ENCODE peak calls at places on chromosomes 7 and 10, in seven cellular contexts. One of them, this sample, is unnamed.

GRCh38 chr7:159027803-159028455 is 116.7 kb downstream of the VIPR2 start:
- DNase-seq in CD8-positive, alpha-beta memory T cell: no peak
- DNase-seq in left ventricle myocardium inferior: no peak
- DNase-seq in upper lobe of left lung: peak
- DNase-seq in right atrium auricular region: peak
- DNase-seq in dorsolateral prefrontal cortex: no peak
- DNase-seq in cardiac muscle cell: no peak
- DNase-seq in this sample: no peak

GRCh38 chr10:7399533-7399932 is 11.3 kb downstream of the SFMBT2 start:
- DNase-seq in upper lobe of left lung: no peak
- DNase-seq in CD8-positive, alpha-beta memory T cell: no peak
- DNase-seq in right atrium auricular region: no peak
- DNase-seq in cardiac muscle cell: no peak
- DNase-seq in left ventricle myocardium inferior: no peak
- DNase-seq in dorsolateral prefrontal cortex: no peak
- DNase-seq in this sample: no peak

GRCh38 chr10:110563132-110563531 is 4.4 kb upstream of the SMC3 start:
- DNase-seq in left ventricle myocardium inferior: no peak
- DNase-seq in CD8-positive, alpha-beta memory T cell: no peak
- DNase-seq in upper lobe of left lung: no peak
- DNase-seq in right atrium auricular region: no peak
- DNase-seq in cardiac muscle cell: no peak
- DNase-seq in dorsolateral prefrontal cortex: no peak
- DNase-seq in this sample: no peak

GRCh38 chr10:70765794-70766594 is 19.2 kb downstream of the TBATA start:
- DNase-seq in right atrium auricular region: no peak
- DNase-seq in upper lobe of left lung: peak
- DNase-seq in cardiac muscle cell: no peak
- DNase-seq in left ventricle myocardium inferior: no peak
- DNase-seq in CD8-positive, alpha-beta memory T cell: no peak
- DNase-seq in dorsolateral prefrontal cortex: no peak
- DNase-seq in this sample: no peak

GRCh38 chr10:60382946-60383681 is 6.6 kb downstream of the ANK3 start:
- DNase-seq in CD8-positive, alpha-beta memory T cell: no peak
- DNase-seq in right atrium auricular region: no peak
- DNase-seq in dorsolateral prefrontal cortex: no peak
- DNase-seq in cardiac muscle cell: no peak
- DNase-seq in left ventricle myocardium inferior: no peak
- DNase-seq in upper lobe of left lung: no peak
- DNase-seq in this sample: no peak

GRCh38 chr7:2629740-2630681 is 1.8 kb upstream of the TTYH3 start:
- DNase-seq in CD8-positive, alpha-beta memory T cell: no peak
- DNase-seq in cardiac muscle cell: no peak
- DNase-seq in left ventricle myocardium inferior: no peak
- DNase-seq in upper lobe of left lung: no peak
- DNase-seq in dorsolateral prefrontal cortex: no peak
- DNase-seq in right atrium auricular region: no peak
- DNase-seq in this sample: no peak

GRCh38 chr10:124632064-124632531 is 112.1 kb downstream of the FAM53B start:
- DNase-seq in left ventricle myocardium inferior: peak
- DNase-seq in dorsolateral prefrontal cortex: peak
- DNase-seq in CD8-positive, alpha-beta memory T cell: peak
- DNase-seq in cardiac muscle cell: peak
- DNase-seq in upper lobe of left lung: peak
- DNase-seq in right atrium auricular region: peak
- DNase-seq in this sample: peak

GRCh38 chr7:80929619-80930018 is 10.8 kb upstream of the SEMA3C start:
- DNase-seq in right atrium auricular region: no peak
- DNase-seq in CD8-positive, alpha-beta memory T cell: no peak
- DNase-seq in upper lobe of left lung: no peak
- DNase-seq in cardiac muscle cell: no peak
- DNase-seq in dorsolateral prefrontal cortex: no peak
- DNase-seq in left ventricle myocardium inferior: no peak
- DNase-seq in this sample: no peak

GRCh38 chr7:94449151-94449725 is 54.5 kb downstream of the COL1A2 start:
- DNase-seq in CD8-positive, alpha-beta memory T cell: no peak
- DNase-seq in right atrium auricular region: no peak
- DNase-seq in dorsolateral prefrontal cortex: no peak
- DNase-seq in left ventricle myocardium inferior: no peak
- DNase-seq in cardiac muscle cell: peak
- DNase-seq in upper lobe of left lung: no peak
- DNase-seq in this sample: no peak

GRCh38 chr7:84040365-84040764 is 154.2 kb downstream of the SEMA3A start:
- DNase-seq in right atrium auricular region: no peak
- DNase-seq in left ventricle myocardium inferior: no peak
- DNase-seq in upper lobe of left lung: no peak
- DNase-seq in dorsolateral prefrontal cortex: peak
- DNase-seq in CD8-positive, alpha-beta memory T cell: no peak
- DNase-seq in cardiac muscle cell: no peak
- DNase-seq in this sample: no peak

GRCh38 chr10:52213511-52213831 is 100.6 kb upstream of the DKK1 start:
- DNase-seq in right atrium auricular region: no peak
- DNase-seq in CD8-positive, alpha-beta memory T cell: no peak
- DNase-seq in cardiac muscle cell: peak
- DNase-seq in left ventricle myocardium inferior: no peak
- DNase-seq in upper lobe of left lung: no peak
- DNase-seq in dorsolateral prefrontal cortex: no peak
- DNase-seq in this sample: no peak

GRCh38 chr10:117364121-117364960 is 10.9 kb downstream of the PDZD8 start:
- DNase-seq in right atrium auricular region: no peak
- DNase-seq in dorsolateral prefrontal cortex: no peak
- DNase-seq in left ventricle myocardium inferior: no peak
- DNase-seq in upper lobe of left lung: no peak
- DNase-seq in CD8-positive, alpha-beta memory T cell: no peak
- DNase-seq in cardiac muscle cell: no peak
- DNase-seq in this sample: no peak

GRCh38 chr10:118568327-118568848 is 27.1 kb downstream of the PRLHR start:
- DNase-seq in cardiac muscle cell: peak
- DNase-seq in upper lobe of left lung: no peak
- DNase-seq in dorsolateral prefrontal cortex: no peak
- DNase-seq in right atrium auricular region: peak
- DNase-seq in CD8-positive, alpha-beta memory T cell: peak
- DNase-seq in left ventricle myocardium inferior: no peak
- DNase-seq in this sample: no peak

GRCh38 chr7:127759945-127760421 is 108.0 kb downstream of the SND1 start:
- DNase-seq in cardiac muscle cell: no peak
- DNase-seq in upper lobe of left lung: no peak
- DNase-seq in right atrium auricular region: no peak
- DNase-seq in CD8-positive, alpha-beta memory T cell: no peak
- DNase-seq in dorsolateral prefrontal cortex: no peak
- DNase-seq in left ventricle myocardium inferior: no peak
- DNase-seq in this sample: no peak

GRCh38 chr10:11689945-11690736 is 52.0 kb upstream of the ECHDC3 start:
- DNase-seq in dorsolateral prefrontal cortex: no peak
- DNase-seq in upper lobe of left lung: no peak
- DNase-seq in right atrium auricular region: no peak
- DNase-seq in CD8-positive, alpha-beta memory T cell: no peak
- DNase-seq in cardiac muscle cell: no peak
- DNase-seq in left ventricle myocardium inferior: no peak
- DNase-seq in this sample: no peak

GRCh38 chr7:26995664-26996063 is 100.1 kb downstream of the HOXA1 start:
- DNase-seq in right atrium auricular region: no peak
- DNase-seq in upper lobe of left lung: no peak
- DNase-seq in cardiac muscle cell: no peak
- DNase-seq in CD8-positive, alpha-beta memory T cell: no peak
- DNase-seq in left ventricle myocardium inferior: no peak
- DNase-seq in dorsolateral prefrontal cortex: no peak
- DNase-seq in this sample: no peak

GRCh38 chr7:41708621-41709358 is 5.9 kb upstream of the INHBA start:
- DNase-seq in left ventricle myocardium inferior: no peak
- DNase-seq in right atrium auricular region: no peak
- DNase-seq in CD8-positive, alpha-beta memory T cell: no peak
- DNase-seq in upper lobe of left lung: no peak
- DNase-seq in cardiac muscle cell: no peak
- DNase-seq in dorsolateral prefrontal cortex: no peak
- DNase-seq in this sample: no peak

GRCh38 chr10:6563720-6564119 is 16.4 kb downstream of the PRKCQ start:
- DNase-seq in CD8-positive, alpha-beta memory T cell: no peak
- DNase-seq in left ventricle myocardium inferior: no peak
- DNase-seq in cardiac muscle cell: no peak
- DNase-seq in upper lobe of left lung: no peak
- DNase-seq in right atrium auricular region: no peak
- DNase-seq in dorsolateral prefrontal cortex: no peak
- DNase-seq in this sample: no peak

GRCh38 chr7:53596230-53596629 is 560.8 kb downstream of the POM121L12 start:
- DNase-seq in right atrium auricular region: no peak
- DNase-seq in upper lobe of left lung: no peak
- DNase-seq in left ventricle myocardium inferior: no peak
- DNase-seq in cardiac muscle cell: no peak
- DNase-seq in dorsolateral prefrontal cortex: no peak
- DNase-seq in CD8-positive, alpha-beta memory T cell: no peak
- DNase-seq in this sample: no peak

GRCh38 chr7:78489851-78490250 is 691.3 kb downstream of the PHTF2 start:
- DNase-seq in left ventricle myocardium inferior: no peak
- DNase-seq in upper lobe of left lung: no peak
- DNase-seq in CD8-positive, alpha-beta memory T cell: no peak
- DNase-seq in right atrium auricular region: no peak
- DNase-seq in cardiac muscle cell: no peak
- DNase-seq in dorsolateral prefrontal cortex: no peak
- DNase-seq in this sample: no peak

GRCh38 chr10:13352519-13352918 is 4.4 kb upstream of the SEPHS1 start:
- DNase-seq in right atrium auricular region: no peak
- DNase-seq in dorsolateral prefrontal cortex: no peak
- DNase-seq in cardiac muscle cell: peak
- DNase-seq in upper lobe of left lung: no peak
- DNase-seq in left ventricle myocardium inferior: no peak
- DNase-seq in CD8-positive, alpha-beta memory T cell: no peak
- DNase-seq in this sample: no peak

GRCh38 chr7:98619450-98620321 is 2.6 kb downstream of the NPTX2 start:
- DNase-seq in upper lobe of left lung: peak
- DNase-seq in cardiac muscle cell: no peak
- DNase-seq in CD8-positive, alpha-beta memory T cell: no peak
- DNase-seq in left ventricle myocardium inferior: peak
- DNase-seq in dorsolateral prefrontal cortex: no peak
- DNase-seq in right atrium auricular region: no peak
- DNase-seq in this sample: peak

GRCh38 chr10:128091636-128092210 is 34.5 kb downstream of the MKI67 start:
- DNase-seq in cardiac muscle cell: no peak
- DNase-seq in dorsolateral prefrontal cortex: no peak
- DNase-seq in right atrium auricular region: no peak
- DNase-seq in upper lobe of left lung: no peak
- DNase-seq in left ventricle myocardium inferior: no peak
- DNase-seq in CD8-positive, alpha-beta memory T cell: no peak
- DNase-seq in this sample: no peak

GRCh38 chr7:84049034-84049433 is 145.6 kb downstream of the SEMA3A start:
- DNase-seq in right atrium auricular region: no peak
- DNase-seq in cardiac muscle cell: no peak
- DNase-seq in left ventricle myocardium inferior: no peak
- DNase-seq in upper lobe of left lung: no peak
- DNase-seq in CD8-positive, alpha-beta memory T cell: no peak
- DNase-seq in dorsolateral prefrontal cortex: no peak
- DNase-seq in this sample: no peak

GRCh38 chr7:22726345-22726848 is 603 bp upstream of the IL6 start:
- DNase-seq in dorsolateral prefrontal cortex: no peak
- DNase-seq in left ventricle myocardium inferior: no peak
- DNase-seq in CD8-positive, alpha-beta memory T cell: no peak
- DNase-seq in right atrium auricular region: peak
- DNase-seq in upper lobe of left lung: peak
- DNase-seq in cardiac muscle cell: peak
- DNase-seq in this sample: no peak
- H3K27ac ChIP-seq in dorsolateral prefrontal cortex: no peak
- H3K27ac ChIP-seq in left ventricle myocardium inferior: peak
- H3K27ac ChIP-seq in CD8-positive, alpha-beta memory T cell: no peak
- H3K27ac ChIP-seq in right atrium auricular region: peak
- H3K27ac ChIP-seq in upper lobe of left lung: peak
- H3K27ac ChIP-seq in cardiac muscle cell: no peak
- H3K27ac ChIP-seq in this sample: no peak

GRCh38 chr10:1119027-1119426 is 62.8 kb downstream of the WDR37 start:
- DNase-seq in right atrium auricular region: no peak
- DNase-seq in cardiac muscle cell: peak
- DNase-seq in left ventricle myocardium inferior: no peak
- DNase-seq in CD8-positive, alpha-beta memory T cell: no peak
- DNase-seq in dorsolateral prefrontal cortex: no peak
- DNase-seq in upper lobe of left lung: no peak
- DNase-seq in this sample: no peak
- H3K27ac ChIP-seq in right atrium auricular region: no peak
- H3K27ac ChIP-seq in cardiac muscle cell: no peak
- H3K27ac ChIP-seq in left ventricle myocardium inferior: no peak
- H3K27ac ChIP-seq in CD8-positive, alpha-beta memory T cell: no peak
- H3K27ac ChIP-seq in dorsolateral prefrontal cortex: peak
- H3K27ac ChIP-seq in upper lobe of left lung: no peak
- H3K27ac ChIP-seq in this sample: no peak

GRCh38 chr10:14574291-14574690 is 200.4 kb downstream of the FAM107B start:
- DNase-seq in left ventricle myocardium inferior: no peak
- DNase-seq in cardiac muscle cell: no peak
- DNase-seq in upper lobe of left lung: no peak
- DNase-seq in CD8-positive, alpha-beta memory T cell: no peak
- DNase-seq in right atrium auricular region: no peak
- DNase-seq in dorsolateral prefrontal cortex: peak
- DNase-seq in this sample: no peak
- H3K27ac ChIP-seq in left ventricle myocardium inferior: no peak
- H3K27ac ChIP-seq in cardiac muscle cell: no peak
- H3K27ac ChIP-seq in upper lobe of left lung: no peak
- H3K27ac ChIP-seq in CD8-positive, alpha-beta memory T cell: no peak
- H3K27ac ChIP-seq in right atrium auricular region: no peak
- H3K27ac ChIP-seq in dorsolateral prefrontal cortex: peak
- H3K27ac ChIP-seq in this sample: peak

GRCh38 chr7:74501298-74501697 is 47.6 kb downstream of the GTF2IRD1 start:
- DNase-seq in left ventricle myocardium inferior: peak
- DNase-seq in cardiac muscle cell: no peak
- DNase-seq in right atrium auricular region: no peak
- DNase-seq in CD8-positive, alpha-beta memory T cell: no peak
- DNase-seq in upper lobe of left lung: peak
- DNase-seq in dorsolateral prefrontal cortex: no peak
- DNase-seq in this sample: peak
- H3K27ac ChIP-seq in left ventricle myocardium inferior: peak
- H3K27ac ChIP-seq in cardiac muscle cell: no peak
- H3K27ac ChIP-seq in right atrium auricular region: peak
- H3K27ac ChIP-seq in CD8-positive, alpha-beta memory T cell: no peak
- H3K27ac ChIP-seq in upper lobe of left lung: no peak
- H3K27ac ChIP-seq in dorsolateral prefrontal cortex: no peak
- H3K27ac ChIP-seq in this sample: no peak

GRCh38 chr7:37201876-37202198 is 246.8 kb downstream of the ELMO1 start:
- DNase-seq in cardiac muscle cell: no peak
- DNase-seq in CD8-positive, alpha-beta memory T cell: no peak
- DNase-seq in dorsolateral prefrontal cortex: no peak
- DNase-seq in left ventricle myocardium inferior: no peak
- DNase-seq in upper lobe of left lung: no peak
- DNase-seq in right atrium auricular region: no peak
- DNase-seq in this sample: no peak
- H3K27ac ChIP-seq in cardiac muscle cell: no peak
- H3K27ac ChIP-seq in CD8-positive, alpha-beta memory T cell: no peak
- H3K27ac ChIP-seq in dorsolateral prefrontal cortex: peak
- H3K27ac ChIP-seq in left ventricle myocardium inferior: peak
- H3K27ac ChIP-seq in upper lobe of left lung: no peak
- H3K27ac ChIP-seq in right atrium auricular region: peak
- H3K27ac ChIP-seq in this sample: no peak

This sample was measured in caudate nucleus.